ENCODE peak calls at places on chromosomes 4 and X, in nine cellular contexts. A, I, P, E, M, H, N, X and T are unnamed samples.

GRCh38 chr4:77481856-77482255 is 123.8 kb upstream of the CXCL13 start:
- DNase-seq in P (peak), H (no peak), X (no peak), N (no peak), I (no peak), A (no peak), M (peak), E (no peak), T (peak)

GRCh38 chrX:119512145-119512800 is 44.0 kb downstream of the SLC25A5 start:
- DNase-seq in X (no peak), E (peak), I (peak), N (peak), P (peak), A (peak), H (no peak), M (peak), T (peak)

GRCh38 chr4:156347412-156348075 is 393.9 kb upstream of the CTSO start:
- DNase-seq in I (no peak), H (no peak), P (peak), E (no peak), M (peak), A (no peak), X (no peak), N (no peak), T (peak)

GRCh38 chr4:155809835-155810234 is 51.0 kb downstream of the GUCY1B1 start:
- DNase-seq in P (peak), N (peak), I (peak), A (peak), H (no peak), E (no peak), M (peak), X (no peak), T (peak)

GRCh38 chr4:17511041-17511949 is 595 bp downstream of the QDPR start:
- DNase-seq in M (peak), H (peak), E (peak), P (peak), I (no peak), N (no peak), A (peak), X (peak), T (peak)

GRCh38 chr4:85520765-85521749 is 46.1 kb downstream of the ARHGAP24 start:
- DNase-seq in A (no peak), M (no peak), N (no peak), E (no peak), P (peak), I (no peak), H (no peak), X (no peak), T (no peak)

GRCh38 chr4:89640620-89641366 is 196.2 kb downstream of the SNCA start:
- DNase-seq in M (peak), A (no peak), H (no peak), E (peak), P (peak), X (no peak), N (no peak), I (no peak), T (peak)

GRCh38 chr4:1109898-1110506 is 3.4 kb downstream of the RNF212 start:
- DNase-seq in N (no peak), E (no peak), P (no peak), M (no peak), I (no peak), A (no peak), X (no peak), H (no peak), T (no peak)

GRCh38 chr4:72006576-72006975 is 25.2 kb upstream of the NPFFR2 start:
- DNase-seq in I (no peak), H (no peak), P (peak), A (no peak), E (no peak), M (peak), X (no peak), N (no peak), T (peak)

GRCh38 chrX:9392445-9392844 is 72.4 kb upstream of the TBL1X start:
- DNase-seq in I (no peak), N (no peak), M (no peak), P (no peak), A (no peak), E (no peak), X (no peak), H (no peak), T (no peak)

GRCh38 chr4:170089743-170090666 is at the start of gene AADAT:
- DNase-seq in M (peak), I (peak), P (peak), N (peak), H (no peak), X (no peak), E (peak), A (peak), T (peak)

GRCh38 chrX:154840856-154841255 is 6.4 kb upstream of the SMIM9 start:
- DNase-seq in N (peak), H (no peak), E (no peak), A (peak), M (peak), I (peak), P (peak), X (no peak), T (peak)

GRCh38 chrX:73127700-73128241 is 48.5 kb upstream of the PABPC1L2A start:
- DNase-seq in X (no peak), E (peak), A (no peak), H (peak), I (no peak), N (peak), M (no peak), P (no peak), T (no peak)

GRCh38 chr4:8820178-8821102 is 51.2 kb downstream of the HMX1 start:
- DNase-seq in A (no peak), E (no peak), X (no peak), H (no peak), M (no peak), P (no peak), I (no peak), N (no peak), T (no peak)